ENCODE peak calls at places on chromosomes 6 and 20, in eight cellular contexts. K is HFFc6, S is upper lobe of left lung, R is fibroblast of lung, H is lower lobe of right lung, Q is B cell, N is GM20000, X is lower leg skin. Y is an unnamed sample.

GRCh38 chr6:118869894-118870665 is 23.9 kb upstream of the ASF1A start:
- DNase-seq in N (no peak), R (peak), X (no peak), Q (no peak), H (no peak), K (no peak), S (no peak), Y (no peak)

GRCh38 chr6:155024628-155025027 is 29.5 kb downstream of the TIAM2 start:
- DNase-seq in S (no peak), R (no peak), Q (no peak), X (no peak), N (no peak), H (no peak), K (no peak), Y (no peak)

GRCh38 chr6:136104556-136104955 is 145.6 kb downstream of the MTFR2 start:
- DNase-seq in H (no peak), Q (no peak), S (no peak), N (no peak), X (no peak), R (no peak), K (no peak), Y (no peak)

GRCh38 chr20:38805958-38806854 is 709 bp downstream of the PPP1R16B start:
- DNase-seq in S (peak), X (no peak), N (peak), R (no peak), Q (peak), K (no peak), H (peak), Y (no peak)

GRCh38 chr6:128280066-128280465 is 240.3 kb downstream of the PTPRK start:
- DNase-seq in S (no peak), X (no peak), R (no peak), Q (no peak), H (no peak), N (no peak), K (no peak), Y (no peak)

GRCh38 chr6:157951828-157952227 is 29.8 kb upstream of the SYNJ2 start:
- DNase-seq in S (no peak), R (no peak), H (no peak), X (no peak), K (no peak), Q (no peak), N (no peak), Y (no peak)

GRCh38 chr6:1617466-1618304 is 8.0 kb downstream of the FOXC1 start:
- DNase-seq in X (no peak), Q (no peak), S (no peak), R (no peak), K (no peak), N (peak), H (no peak), Y (no peak)

GRCh38 chr6:107740496-107741190 is 83.5 kb downstream of the SCML4 start:
- DNase-seq in X (no peak), N (no peak), H (no peak), R (no peak), Q (peak), K (no peak), S (no peak), Y (peak)

GRCh38 chr6:3294396-3294795 is 35.6 kb downstream of the PSMG4 start:
- DNase-seq in H (no peak), R (no peak), N (no peak), X (no peak), Q (no peak), K (no peak), S (no peak), Y (no peak)

GRCh38 chr20:50595988-50596693 is 86.0 kb downstream of the PTPN1 start:
- DNase-seq in Q (no peak), X (no peak), K (no peak), N (no peak), H (no peak), R (peak), S (no peak), Y (no peak)

GRCh38 chr6:1296542-1296941 is 15.4 kb upstream of the FOXQ1 start:
- DNase-seq in K (peak), N (no peak), X (no peak), H (no peak), Q (no peak), R (peak), S (no peak), Y (no peak)

GRCh38 chr6:41785689-41786450 is 1.6 kb upstream of the TOMM6 start:
- DNase-seq in H (no peak), K (no peak), N (peak), R (peak), X (no peak), Q (no peak), S (no peak), Y (no peak)

GRCh38 chr6:112980676-112981075 is 633.5 kb downstream of the RFPL4B start:
- DNase-seq in H (no peak), Q (no peak), N (no peak), X (no peak), K (no peak), S (no peak), R (no peak), Y (no peak)

GRCh38 chr6:134201716-134202115 is 116.2 kb downstream of the SGK1 start:
- DNase-seq in Q (no peak), X (no peak), N (no peak), S (no peak), H (no peak), K (no peak), R (no peak), Y (no peak)

GRCh38 chr6:1409774-1410465 is 20.5 kb downstream of the FOXF2 start:
- DNase-seq in N (no peak), K (no peak), R (no peak), Q (no peak), S (no peak), X (no peak), H (no peak), Y (no peak)

GRCh38 chr6:73309534-73309783 is 44.6 kb downstream of the DPPA5 start:
- DNase-seq in H (no peak), X (no peak), R (no peak), N (no peak), Q (no peak), K (no peak), S (no peak), Y (no peak)

GRCh38 chr20:2204021-2204420 is 91.8 kb upstream of the TGM3 start:
- DNase-seq in S (no peak), X (no peak), R (no peak), H (no peak), N (no peak), K (no peak), Q (no peak), Y (no peak)

GRCh38 chr20:61699184-61700066 is 366.3 kb downstream of the TAF4 start:
- DNase-seq in K (no peak), X (no peak), Q (no peak), H (no peak), S (no peak), R (peak), N (no peak), Y (no peak)

GRCh38 chr6:113385020-113385431 is 472.1 kb upstream of the MARCKS start:
- DNase-seq in H (no peak), S (no peak), N (no peak), Q (no peak), X (no peak), R (peak), K (peak), Y (no peak)

GRCh38 chr20:37598101-37598530 is 70.4 kb upstream of the BLCAP start:
- DNase-seq in S (peak), Q (no peak), X (no peak), K (no peak), H (no peak), R (no peak), N (no peak), Y (no peak)

GRCh38 chr20:23331951-23332350 is 18.6 kb upstream of the NXT1 start:
- DNase-seq in S (no peak), X (no peak), Q (no peak), H (no peak), N (no peak), R (peak), K (no peak), Y (no peak)

GRCh38 chr20:41232971-41233926 is 84.3 kb downstream of the ZHX3 start:
- DNase-seq in Q (no peak), N (no peak), H (no peak), R (peak), X (peak), K (peak), S (no peak), Y (no peak)

GRCh38 chr20:38119446-38119845 is 45.6 kb downstream of the TGM2 start:
- DNase-seq in K (no peak), X (peak), S (no peak), H (no peak), N (no peak), R (no peak), Q (no peak), Y (no peak)

GRCh38 chr6:16846399-16846778 is 85.1 kb upstream of the ATXN1 start:
- DNase-seq in S (no peak), H (no peak), R (no peak), Q (no peak), K (no peak), X (no peak), N (no peak), Y (no peak)

GRCh38 chr20:58647814-58648501 is 3.1 kb upstream of the STX16 start:
- DNase-seq in Q (no peak), H (no peak), S (no peak), K (peak), R (peak), X (no peak), N (no peak), Y (peak)

GRCh38 chr6:47102331-47102730 is 60.2 kb upstream of the ADGRF1 start:
- DNase-seq in H (no peak), R (no peak), X (no peak), N (no peak), K (no peak), Q (no peak), S (no peak), Y (no peak)

GRCh38 chr20:41362748-41363140 is 3.9 kb downstream of the EMILIN3 start:
- DNase-seq in X (no peak), Q (no peak), H (no peak), R (no peak), S (no peak), K (no peak), N (no peak), Y (no peak)

GRCh38 chr6:108106694-108107093 is 32.2 kb upstream of the OSTM1 start:
- DNase-seq in K (no peak), S (no peak), Q (no peak), H (no peak), N (no peak), X (no peak), R (no peak), Y (no peak)

GRCh38 chr20:24388828-24389325 is 80.6 kb upstream of the SYNDIG1 start:
- DNase-seq in S (no peak), X (no peak), N (no peak), K (no peak), Q (no peak), H (no peak), R (no peak), Y (peak)

GRCh38 chr20:15411781-15412180 is 1074.4 kb upstream of the FLRT3 start:
- DNase-seq in H (no peak), K (no peak), X (no peak), R (no peak), Q (no peak), N (no peak), S (no peak), Y (no peak)

GRCh38 chr6:134574491-134574890 is 256.6 kb upstream of the SGK1 start:
- DNase-seq in Q (no peak), H (no peak), R (no peak), X (no peak), S (no peak), K (no peak), N (no peak), Y (no peak)

GRCh38 chr20:50726955-50727791 is 4.2 kb upstream of the PARD6B start:
- DNase-seq in X (no peak), N (no peak), R (no peak), H (no peak), K (no peak), S (no peak), Q (no peak), Y (no peak)

GRCh38 chr20:23201658-23202057 is 115.5 kb upstream of the CD93 start:
- DNase-seq in H (no peak), X (no peak), R (no peak), K (no peak), N (no peak), S (no peak), Q (no peak), Y (no peak)

GRCh38 chr6:45647341-45648138 is 269.8 kb upstream of the SUPT3H start:
- DNase-seq in K (no peak), N (no peak), X (no peak), H (no peak), R (no peak), Q (no peak), S (no peak), Y (no peak)

GRCh38 chr6:87473419-87473903 is 687 bp downstream of the SLC35A1 start:
- DNase-seq in X (peak), R (peak), H (peak), N (peak), S (no peak), Q (no peak), K (no peak), Y (no peak)

DNA sequence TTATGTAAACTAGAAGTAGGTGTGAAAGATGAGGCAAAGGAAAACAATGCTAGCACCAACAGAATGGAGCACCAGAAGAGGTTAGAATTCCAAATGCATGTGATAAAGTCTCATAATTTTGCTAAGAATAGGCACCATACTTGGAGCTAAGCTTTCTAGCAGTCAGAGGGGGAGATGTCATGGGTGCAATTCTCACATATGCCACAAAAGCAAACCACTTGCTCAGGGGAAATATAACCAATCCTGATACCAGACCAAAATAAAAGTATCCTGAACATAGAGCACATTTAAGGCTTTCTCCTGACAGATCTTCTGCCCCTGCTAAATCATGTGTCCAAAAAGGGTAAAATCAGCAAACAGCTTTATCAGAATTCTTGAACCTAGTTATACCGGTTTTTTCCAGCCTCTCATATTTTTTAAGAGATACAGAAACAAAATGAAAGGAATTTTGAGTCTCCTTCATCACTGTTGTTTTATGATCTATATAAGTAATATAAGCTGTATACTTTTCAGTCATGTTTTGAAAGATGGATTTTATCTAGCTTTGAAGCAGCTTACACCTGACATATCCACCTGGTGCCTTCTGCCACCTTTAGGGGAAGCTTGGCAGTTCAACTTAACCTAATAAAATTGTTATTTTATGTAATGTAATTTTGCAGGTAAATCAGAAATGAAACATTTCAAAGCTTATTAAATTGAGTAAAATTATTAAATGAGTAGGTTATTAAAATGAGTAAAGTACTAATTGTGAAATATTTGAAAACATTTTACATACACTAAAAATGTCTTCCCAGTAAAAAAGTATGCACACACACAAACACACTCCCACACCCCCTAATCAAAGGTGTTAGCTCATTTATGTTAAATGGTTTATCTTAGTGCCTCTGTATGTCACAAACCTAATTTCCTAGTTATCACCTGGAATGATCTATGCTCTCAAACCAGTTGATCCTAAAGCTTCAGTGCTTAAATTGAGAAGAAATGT is 2.8 kb downstream of the SPO11 start:
- DNase-seq in Q (no peak), K (no peak), X (no peak), H (no peak), N (no peak), R (no peak), S (no peak), Y (no peak)
- TF ChIP-seq CTCF in Q (no peak), K (peak), X (no peak), H (no peak), N (no peak), R (no peak), S (no peak), Y (no peak)

GRCh38 chr6:143236151-143236788 is 175.6 kb downstream of the AIG1 start:
- DNase-seq in K (peak), X (no peak), N (no peak), Q (no peak), H (no peak), R (peak), S (peak), Y (no peak)

GRCh38 chr6:143229402-143229801 is 168.7 kb downstream of the AIG1 start:
- DNase-seq in S (no peak), R (no peak), X (no peak), K (no peak), N (no peak), H (no peak), Q (no peak), Y (no peak)

GRCh38 chr6:143233563-143234285 is 173.0 kb downstream of the AIG1 start:
- DNase-seq in X (no peak), S (no peak), N (no peak), K (no peak), Q (no peak), R (no peak), H (no peak), Y (no peak)

GRCh38 chr6:143234686-143235085 is 174.0 kb downstream of the AIG1 start:
- DNase-seq in Q (no peak), X (no peak), K (peak), H (no peak), N (no peak), S (no peak), R (no peak), Y (no peak)

DNA sequence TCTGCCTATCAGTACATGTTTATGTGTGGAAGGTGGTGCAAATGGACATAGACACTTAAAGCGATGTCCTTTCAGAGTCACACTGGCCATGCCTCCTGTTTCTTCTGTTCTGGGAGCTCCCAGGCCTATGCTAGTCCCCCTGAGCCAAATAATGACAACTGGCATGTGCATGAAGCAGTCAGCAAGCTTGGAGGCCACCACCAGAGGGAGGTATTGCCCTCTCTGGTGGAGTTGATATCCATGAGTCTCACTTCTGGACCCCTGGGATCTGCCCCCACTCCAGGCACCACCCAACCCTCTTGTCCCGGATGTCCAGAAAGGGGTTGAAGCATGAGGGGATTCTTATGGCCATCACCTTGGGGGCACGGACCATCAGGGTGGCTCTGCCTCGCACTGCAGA is 172.2 kb downstream of the AIG1 start:
- DNase-seq in H (peak), X (no peak), Q (peak), R (peak), N (peak), K (no peak), S (no peak), Y (no peak)
- TF ChIP-seq CTCF in H (peak), X (no peak), Q (no peak), R (peak), N (peak), K (peak), S (peak), Y (no peak)

DNA sequence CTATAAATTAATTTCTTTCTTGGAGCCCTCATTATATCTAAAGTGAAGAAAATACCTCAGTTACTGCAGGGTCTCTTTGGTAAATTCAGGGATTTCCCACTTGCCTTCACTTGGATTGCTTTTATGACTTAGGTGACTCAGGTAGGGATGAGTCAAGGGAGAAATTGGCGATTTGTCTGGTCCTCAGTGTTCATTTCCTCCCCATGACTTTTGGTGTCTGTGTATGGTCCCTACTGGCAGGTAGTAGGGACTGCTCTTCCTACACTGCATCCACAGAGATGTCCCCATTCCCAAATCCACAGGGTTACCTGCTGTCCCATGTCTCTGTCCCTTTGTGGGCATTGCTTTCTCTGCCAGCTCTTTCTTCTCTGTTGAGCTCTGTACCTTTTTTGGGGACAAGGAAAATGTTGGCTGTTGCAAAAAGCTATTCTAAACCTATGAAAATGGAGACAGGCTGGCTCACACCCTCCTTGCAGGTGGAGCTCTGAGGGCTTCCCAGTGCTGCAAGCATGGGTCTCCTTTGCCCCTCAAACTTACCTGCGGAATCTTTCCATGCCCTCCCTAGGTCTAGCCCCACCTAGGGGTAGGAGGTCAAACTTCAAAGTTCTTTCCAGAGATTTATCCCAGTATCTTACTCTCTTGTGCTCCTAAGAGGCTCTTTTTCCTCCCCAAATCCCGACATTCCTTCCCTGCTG is 211.9 kb downstream of the ZNF217 start:
- DNase-seq in X (no peak), Q (no peak), K (no peak), R (no peak), S (no peak), N (no peak), H (no peak), Y (no peak)
- TF ChIP-seq CTCF in X (no peak), Q (no peak), K (no peak), R (no peak), S (no peak), N (no peak), H (no peak), Y (no peak)

GRCh38 chr6:72084992-72085569 is 198.7 kb downstream of the RIMS1 start:
- DNase-seq in K (no peak), X (no peak), R (peak), Q (peak), N (peak), S (no peak), H (no peak), Y (no peak)
- TF ChIP-seq CTCF in K (peak), X (no peak), R (peak), Q (peak), N (peak), S (peak), H (peak), Y (no peak)

Y was measured in vagina.